ENCODE peak calls at places on chromosomes 4 and X, in five cellular contexts. Y is GM23248, V is MM.1S, N is HCT116, H is SK-N-SH. L is an unnamed sample.

GRCh38 chrX:96386981-96387380 is 297.7 kb upstream of the DIAPH2 start:
- DNase-seq in Y (no peak), V (no peak), N (no peak), H (no peak), L (no peak)

GRCh38 chr4:152021788-152022438 is 261.1 kb upstream of the GATB start:
- DNase-seq in Y (no peak), V (no peak), N (no peak), H (no peak), L (no peak)

GRCh38 chrX:31580227-31580626 is 508.4 kb upstream of the FTHL17 start:
- DNase-seq in Y (peak), V (no peak), N (no peak), H (no peak), L (peak)

GRCh38 chr4:105145913-105146285 is 777 bp upstream of the TET2 start:
- DNase-seq in Y (no peak), V (no peak), N (no peak), H (no peak), L (peak)

GRCh38 chr4:143700060-143700419 is 435 bp downstream of the FREM3 start:
- DNase-seq in Y (peak), V (no peak), N (no peak), H (peak), L (peak)

GRCh38 chrX:136954930-136955329 is 74.4 kb upstream of the RBMX start:
- DNase-seq in Y (peak), V (peak), N (peak), H (peak), L (peak)

GRCh38 chrX:110086916-110087484 is 84.1 kb downstream of the TMEM164 start:
- DNase-seq in Y (peak), V (no peak), N (peak), H (no peak), L (peak)

GRCh38 chr4:126291886-126292285 is 977.1 kb downstream of the FAT4 start:
- DNase-seq in Y (no peak), V (no peak), N (no peak), H (no peak), L (no peak)

GRCh38 chr4:568962-569361 is 7.1 kb downstream of the TMEM271 start:
- DNase-seq in Y (no peak), V (no peak), N (no peak), H (no peak), L (no peak)

GRCh38 chr4:184310881-184311709 is 93.4 kb upstream of the ENPP6 start:
- DNase-seq in Y (no peak), V (no peak), N (no peak), H (no peak), L (no peak)

GRCh38 chr4:118774321-118774720 is 61.6 kb downstream of the SEC24D start:
- DNase-seq in Y (no peak), V (no peak), N (no peak), H (no peak), L (no peak)

GRCh38 chrX:132568291-132568690 is 79.5 kb upstream of the MBNL3 start:
- DNase-seq in Y (no peak), V (no peak), N (no peak), H (no peak), L (no peak)

GRCh38 chrX:36199926-36200325 is 280.4 kb downstream of the CFAP47 start:
- DNase-seq in Y (no peak), V (no peak), N (no peak), H (no peak), L (no peak)

GRCh38 chr4:99821918-99822503 is 5.4 kb downstream of the DAPP1 start:
- DNase-seq in Y (no peak), V (peak), N (no peak), H (no peak), L (no peak)

GRCh38 chrX:47193475-47194241 is at the start of gene UBA1:
- DNase-seq in Y (peak), V (peak), N (peak), H (peak), L (peak)

GRCh38 chrX:40012800-40013682 is 84.7 kb downstream of the BCOR start:
- DNase-seq in Y (peak), V (peak), N (no peak), H (no peak), L (peak)

GRCh38 chr4:88779431-88779830 is 81.8 kb upstream of the NAP1L5 start:
- DNase-seq in Y (no peak), V (no peak), N (no peak), H (no peak), L (no peak)

GRCh38 chrX:109873576-109873975 is 129.3 kb upstream of the TMEM164 start:
- DNase-seq in Y (no peak), V (no peak), N (no peak), H (no peak), L (no peak)

GRCh38 chr4:183364025-183364424 is 41.8 kb upstream of the CLDN24 start:
- DNase-seq in Y (no peak), V (no peak), N (no peak), H (no peak), L (peak)

GRCh38 chr4:8228319-8229250 is 29.5 kb downstream of the SH3TC1 start:
- DNase-seq in Y (peak), V (peak), N (no peak), H (no peak), L (no peak)

GRCh38 chr4:183142566-183143545 is 43.8 kb downstream of the WWC2 start:
- DNase-seq in Y (peak), V (no peak), N (no peak), H (peak), L (no peak)

GRCh38 chrX:46758163-46758955 is 559 bp downstream of the SLC9A7 start:
- DNase-seq in Y (peak), V (no peak), N (no peak), H (peak), L (peak)

GRCh38 chrX:34654939-34655338 is 2.1 kb downstream of the TMEM47 start:
- DNase-seq in Y (peak), V (no peak), N (no peak), H (no peak), L (peak)

GRCh38 chrX:39626749-39627148 is 471.0 kb downstream of the BCOR start:
- DNase-seq in Y (no peak), V (no peak), N (no peak), H (no peak), L (no peak)

GRCh38 chrX:42384956-42385355 is 393.0 kb downstream of the PPP1R2C start:
- DNase-seq in Y (no peak), V (no peak), N (no peak), H (no peak), L (no peak)

GRCh38 chr4:159042097-159042605 is 60.7 kb upstream of the RAPGEF2 start:
- DNase-seq in Y (no peak), V (no peak), N (no peak), H (peak), L (no peak)

GRCh38 chr4:72031868-72032619 is at the start of gene NPFFR2:
- DNase-seq in Y (no peak), V (no peak), N (no peak), H (peak), L (peak)

GRCh38 chr4:20248155-20248558 is 3.5 kb upstream of the SLIT2 start:
- DNase-seq in Y (peak), V (peak), N (peak), H (peak), L (peak)
- TF ChIP-seq EZH2phosphoT487 in Y (no peak), V (no peak), N (no peak), H (no peak), L (no peak)

GRCh38 chr4:34766935-34767859 is 1477.1 kb downstream of the ARAP2 start:
- DNase-seq in Y (no peak), V (no peak), N (no peak), H (no peak), L (no peak)
- TF ChIP-seq EZH2phosphoT487 in Y (no peak), V (no peak), N (no peak), H (no peak), L (no peak)

GRCh38 chrX:150772150-150772970 is 79.2 kb downstream of the MTMR1 start:
- DNase-seq in Y (peak), V (peak), N (peak), H (peak), L (peak)

GRCh38 chrX:150775569-150776350 is 82.6 kb downstream of the MTMR1 start:
- DNase-seq in Y (no peak), V (no peak), N (no peak), H (no peak), L (no peak)

GRCh38 chrX:150773117-150773516 is 79.9 kb downstream of the MTMR1 start:
- DNase-seq in Y (no peak), V (no peak), N (no peak), H (no peak), L (no peak)

GRCh38 chrX:150774798-150775568 is 81.8 kb downstream of the MTMR1 start:
- DNase-seq in Y (no peak), V (no peak), N (no peak), H (no peak), L (no peak)

DNA sequence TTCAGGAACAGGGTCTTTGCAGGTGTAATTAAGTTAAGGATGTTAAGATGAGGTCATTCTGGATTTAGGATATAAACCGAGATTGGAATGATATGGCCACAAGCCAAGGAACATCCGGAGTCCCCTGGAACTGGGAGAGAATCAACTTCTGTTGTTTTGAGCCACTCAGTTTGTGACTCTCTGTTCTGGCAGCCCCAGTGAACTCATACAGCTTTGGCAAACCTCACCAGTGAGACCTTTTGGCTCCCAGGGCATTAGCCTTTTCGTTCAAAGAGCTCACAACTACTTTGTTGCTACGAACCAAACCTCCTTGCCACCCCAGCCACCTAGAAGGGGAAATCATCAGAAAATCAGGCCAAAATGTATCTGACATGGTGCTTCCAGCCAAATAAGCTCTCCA is 80.4 kb downstream of the MTMR1 start:
- DNase-seq in Y (no peak), V (no peak), N (no peak), H (no peak), L (no peak)
- TF ChIP-seq EZH2phosphoT487 in Y (no peak), V (no peak), N (no peak), H (no peak), L (no peak)

GRCh38 chrX:2658585-2659292 is 32.4 kb upstream of the CD99 start:
- DNase-seq in Y (no peak), V (no peak), N (no peak), H (no peak), L (peak)
- TF ChIP-seq EZH2phosphoT487 in Y (no peak), V (no peak), N (no peak), H (no peak), L (no peak)

GRCh38 chrX:48801281-48802088 is at the start of gene HDAC6:
- DNase-seq in Y (peak), V (peak), N (peak), H (peak), L (peak)
- TF ChIP-seq EZH2phosphoT487 in Y (no peak), V (no peak), N (no peak), H (no peak), L (no peak)

DNA sequence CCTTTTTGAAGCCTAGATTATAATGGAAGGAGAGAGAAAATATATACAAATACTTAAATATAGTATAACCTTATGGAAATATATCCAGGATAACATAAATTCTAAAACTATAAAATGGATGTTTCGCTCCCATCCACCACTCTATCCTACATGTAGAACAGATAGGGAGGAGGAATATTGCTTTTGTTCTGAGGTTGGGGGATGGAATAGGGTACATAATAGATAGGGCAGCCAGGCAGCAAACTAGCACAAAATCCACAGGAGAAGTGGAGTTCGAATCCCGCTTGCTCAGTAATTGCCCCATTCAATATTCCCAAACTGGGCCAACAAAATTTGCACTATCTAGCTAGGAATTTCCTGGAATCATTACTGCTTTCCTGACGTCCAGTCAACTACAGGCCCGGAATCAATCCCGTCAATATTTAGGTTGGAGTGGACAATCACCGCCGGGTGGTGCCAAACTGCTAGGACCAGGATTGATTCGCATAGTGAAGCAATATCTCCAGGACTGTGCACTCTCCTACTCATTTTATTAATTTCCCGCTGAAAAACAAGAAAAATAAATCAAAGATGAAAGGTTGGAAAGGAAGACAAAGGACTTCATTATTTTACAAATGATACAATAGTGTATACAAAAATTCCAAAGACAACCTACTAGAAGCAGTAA is 40.4 kb upstream of the PAPSS1 start:
- DNase-seq in Y (no peak), V (no peak), N (no peak), H (peak), L (peak)
- TF ChIP-seq EZH2phosphoT487 in Y (no peak), V (no peak), N (no peak), H (no peak), L (no peak)

L was measured in GM23338.